ENCODE peak calls at places on chromosomes 12 and 14, in six cellular contexts. One of them, this sample, is unnamed.

GRCh38 chr14:49959822-49960408 is 67.0 kb downstream of the ARF6 start:
- DNase-seq in NCI-H187 treated with DMSO at 0.1 percent for 48 hours: peak; percentile 99
- DNase-seq in neural crest cell: no peak
- DNase-seq in GDM1: no peak
- DNase-seq in neural progenitor cell: no peak
- DNase-seq in amniotic epithelial cell: no peak
- DNase-seq in this sample: no peak

GRCh38 chr14:104875811-104876210 is 10.7 kb downstream of the CEP170B start:
- DNase-seq in NCI-H187 treated with DMSO at 0.1 percent for 48 hours: no peak
- DNase-seq in neural crest cell: no peak
- DNase-seq in GDM1: no peak
- DNase-seq in neural progenitor cell: no peak
- DNase-seq in amniotic epithelial cell: no peak
- DNase-seq in this sample: no peak

GRCh38 chr14:44453433-44454171 is 53.5 kb downstream of the FSCB start:
- DNase-seq in NCI-H187 treated with DMSO at 0.1 percent for 48 hours: no peak
- DNase-seq in neural crest cell: no peak
- DNase-seq in GDM1: no peak
- DNase-seq in neural progenitor cell: no peak
- DNase-seq in amniotic epithelial cell: no peak
- DNase-seq in this sample: no peak

GRCh38 chr12:8912910-8913309 is 1.4 kb upstream of the PHC1 start:
- DNase-seq in NCI-H187 treated with DMSO at 0.1 percent for 48 hours: no peak
- DNase-seq in neural crest cell: peak; percentile 11
- DNase-seq in GDM1: no peak
- DNase-seq in neural progenitor cell: peak; percentile 42
- DNase-seq in amniotic epithelial cell: no peak
- DNase-seq in this sample: no peak

GRCh38 chr14:97976861-97977260 is 1179.7 kb downstream of the VRK1 start:
- DNase-seq in NCI-H187 treated with DMSO at 0.1 percent for 48 hours: no peak
- DNase-seq in neural crest cell: no peak
- DNase-seq in GDM1: no peak
- DNase-seq in neural progenitor cell: no peak
- DNase-seq in amniotic epithelial cell: no peak
- DNase-seq in this sample: no peak

GRCh38 chr12:48972213-48973021 is 882 bp upstream of the WNT10B start:
- DNase-seq in NCI-H187 treated with DMSO at 0.1 percent for 48 hours: no peak
- DNase-seq in neural crest cell: no peak
- DNase-seq in GDM1: peak; percentile 67
- DNase-seq in neural progenitor cell: no peak
- DNase-seq in amniotic epithelial cell: peak; percentile 38
- DNase-seq in this sample: peak; percentile 26

GRCh38 chr12:110109037-110109836 is 14.9 kb upstream of the IFT81 start:
- DNase-seq in NCI-H187 treated with DMSO at 0.1 percent for 48 hours: no peak
- DNase-seq in neural crest cell: no peak
- DNase-seq in GDM1: no peak
- DNase-seq in neural progenitor cell: peak; percentile 26
- DNase-seq in amniotic epithelial cell: peak; percentile 98
- DNase-seq in this sample: no peak

GRCh38 chr12:45583011-45583657 is 146.4 kb upstream of the ARID2 start:
- DNase-seq in NCI-H187 treated with DMSO at 0.1 percent for 48 hours: no peak
- DNase-seq in neural crest cell: no peak
- DNase-seq in GDM1: no peak
- DNase-seq in neural progenitor cell: no peak
- DNase-seq in amniotic epithelial cell: peak; percentile 97
- DNase-seq in this sample: no peak

GRCh38 chr14:68807148-68807600 is 14.3 kb upstream of the ZFP36L1 start:
- DNase-seq in NCI-H187 treated with DMSO at 0.1 percent for 48 hours: no peak
- DNase-seq in neural crest cell: no peak
- DNase-seq in GDM1: peak; percentile 73
- DNase-seq in neural progenitor cell: no peak
- DNase-seq in amniotic epithelial cell: peak; percentile 93
- DNase-seq in this sample: peak; percentile 90

GRCh38 chr12:80445083-80445482 is 1.0 kb downstream of the PTPRQ start:
- DNase-seq in NCI-H187 treated with DMSO at 0.1 percent for 48 hours: no peak
- DNase-seq in neural crest cell: no peak
- DNase-seq in GDM1: no peak
- DNase-seq in neural progenitor cell: no peak
- DNase-seq in amniotic epithelial cell: peak; percentile 56
- DNase-seq in this sample: no peak

GRCh38 chr12:253116-253831 is 9.4 kb downstream of the SLC6A13 start:
- DNase-seq in NCI-H187 treated with DMSO at 0.1 percent for 48 hours: peak; percentile 21
- DNase-seq in neural crest cell: no peak
- DNase-seq in GDM1: no peak
- DNase-seq in neural progenitor cell: no peak
- DNase-seq in amniotic epithelial cell: no peak
- DNase-seq in this sample: no peak

GRCh38 chr12:28460420-28461130 is 270.3 kb downstream of the CCDC91 start:
- DNase-seq in NCI-H187 treated with DMSO at 0.1 percent for 48 hours: no peak
- DNase-seq in neural crest cell: no peak
- DNase-seq in GDM1: no peak
- DNase-seq in neural progenitor cell: no peak
- DNase-seq in amniotic epithelial cell: no peak
- DNase-seq in this sample: no peak

GRCh38 chr12:126262829-126263228 is 1197.6 kb downstream of the AACS start:
- DNase-seq in NCI-H187 treated with DMSO at 0.1 percent for 48 hours: no peak
- DNase-seq in neural crest cell: no peak
- DNase-seq in GDM1: no peak
- DNase-seq in neural progenitor cell: no peak
- DNase-seq in amniotic epithelial cell: no peak
- DNase-seq in this sample: no peak

GRCh38 chr14:70358631-70359030 is 852 bp downstream of the COX16 start:
- DNase-seq in NCI-H187 treated with DMSO at 0.1 percent for 48 hours: no peak
- DNase-seq in neural crest cell: no peak
- DNase-seq in GDM1: no peak
- DNase-seq in neural progenitor cell: no peak
- DNase-seq in amniotic epithelial cell: peak; percentile 5
- DNase-seq in this sample: no peak

GRCh38 chr14:85248881-85249635 is 280.9 kb upstream of the FLRT2 start:
- DNase-seq in NCI-H187 treated with DMSO at 0.1 percent for 48 hours: no peak
- DNase-seq in neural crest cell: no peak
- DNase-seq in GDM1: no peak
- DNase-seq in neural progenitor cell: no peak
- DNase-seq in amniotic epithelial cell: peak; percentile 46
- DNase-seq in this sample: no peak

GRCh38 chr14:84453541-84453940 is 1076.4 kb upstream of the FLRT2 start:
- DNase-seq in NCI-H187 treated with DMSO at 0.1 percent for 48 hours: no peak
- DNase-seq in neural crest cell: no peak
- DNase-seq in GDM1: no peak
- DNase-seq in neural progenitor cell: no peak
- DNase-seq in amniotic epithelial cell: peak; percentile 27
- DNase-seq in this sample: no peak

GRCh38 chr14:38964630-38965029 is 138.4 kb downstream of the SEC23A start:
- DNase-seq in NCI-H187 treated with DMSO at 0.1 percent for 48 hours: peak; percentile 43
- DNase-seq in neural crest cell: no peak
- DNase-seq in GDM1: no peak
- DNase-seq in neural progenitor cell: peak; percentile 7
- DNase-seq in amniotic epithelial cell: peak; percentile 65
- DNase-seq in this sample: no peak

GRCh38 chr14:52349731-52350130 is 35.6 kb downstream of the PTGER2 start:
- DNase-seq in NCI-H187 treated with DMSO at 0.1 percent for 48 hours: no peak
- DNase-seq in neural crest cell: no peak
- DNase-seq in GDM1: no peak
- DNase-seq in neural progenitor cell: no peak
- DNase-seq in amniotic epithelial cell: no peak
- DNase-seq in this sample: no peak

GRCh38 chr12:105654606-105655005 is 324.1 kb downstream of the C12orf75 start:
- DNase-seq in NCI-H187 treated with DMSO at 0.1 percent for 48 hours: no peak
- DNase-seq in neural crest cell: no peak
- DNase-seq in GDM1: no peak
- DNase-seq in neural progenitor cell: no peak
- DNase-seq in amniotic epithelial cell: no peak
- DNase-seq in this sample: no peak

GRCh38 chr14:31964979-31965734 is 111.9 kb upstream of the ARHGAP5 start:
- DNase-seq in NCI-H187 treated with DMSO at 0.1 percent for 48 hours: no peak
- DNase-seq in neural crest cell: no peak
- DNase-seq in GDM1: no peak
- DNase-seq in neural progenitor cell: no peak
- DNase-seq in amniotic epithelial cell: peak; percentile 71
- DNase-seq in this sample: no peak

This sample was measured in Kasumi-1.